ENCODE peak calls at places on chromosomes 12 and 14, in five cellular contexts. One of them, this sample, is unnamed.

GRCh38 chr14:91219505-91220389 is 24.8 kb downstream of the GPR68 start:
- DNase-seq in MCF 10A: no peak
- DNase-seq in NCI-H2029 treated with DMSO at 0.1 percent for 48 hours: no peak
- DNase-seq in astrocyte of the spinal cord: no peak
- DNase-seq in effector CD8-positive, alpha-beta T cell: no peak
- DNase-seq in this sample: no peak

GRCh38 chr14:89614009-89614691 is 197.1 kb upstream of the FOXN3 start:
- DNase-seq in MCF 10A: no peak
- DNase-seq in NCI-H2029 treated with DMSO at 0.1 percent for 48 hours: no peak
- DNase-seq in astrocyte of the spinal cord: no peak
- DNase-seq in effector CD8-positive, alpha-beta T cell: no peak
- DNase-seq in this sample: no peak

GRCh38 chr14:64763801-64764511 is 59.7 kb downstream of the PLEKHG3 start:
- DNase-seq in MCF 10A: peak; percentile 19
- DNase-seq in NCI-H2029 treated with DMSO at 0.1 percent for 48 hours: no peak
- DNase-seq in astrocyte of the spinal cord: peak; percentile 41
- DNase-seq in effector CD8-positive, alpha-beta T cell: no peak
- DNase-seq in this sample: no peak

GRCh38 chr12:28874758-28875157 is 274.3 kb upstream of the FAR2 start:
- DNase-seq in MCF 10A: no peak
- DNase-seq in NCI-H2029 treated with DMSO at 0.1 percent for 48 hours: no peak
- DNase-seq in astrocyte of the spinal cord: no peak
- DNase-seq in effector CD8-positive, alpha-beta T cell: no peak
- DNase-seq in this sample: no peak

GRCh38 chr12:105761075-105761474 is 377.7 kb downstream of the NUAK1 start:
- DNase-seq in MCF 10A: peak; percentile 42
- DNase-seq in NCI-H2029 treated with DMSO at 0.1 percent for 48 hours: no peak
- DNase-seq in astrocyte of the spinal cord: peak; percentile 31
- DNase-seq in effector CD8-positive, alpha-beta T cell: no peak
- DNase-seq in this sample: peak; percentile 8

GRCh38 chr12:2877959-2878732 is 1.1 kb downstream of the RHNO1 start:
- DNase-seq in MCF 10A: peak; percentile 36
- DNase-seq in NCI-H2029 treated with DMSO at 0.1 percent for 48 hours: peak; percentile 97
- DNase-seq in astrocyte of the spinal cord: peak; percentile 25
- DNase-seq in effector CD8-positive, alpha-beta T cell: no peak
- DNase-seq in this sample: peak; percentile 88

GRCh38 chr12:116982721-116983502 is 72.2 kb downstream of the FBXW8 start:
- DNase-seq in MCF 10A: no peak
- DNase-seq in NCI-H2029 treated with DMSO at 0.1 percent for 48 hours: no peak
- DNase-seq in astrocyte of the spinal cord: peak; percentile 66
- DNase-seq in effector CD8-positive, alpha-beta T cell: no peak
- DNase-seq in this sample: no peak

GRCh38 chr12:7259060-7259459 is 44.8 kb upstream of the ACSM4 start:
- DNase-seq in MCF 10A: peak; percentile 18
- DNase-seq in NCI-H2029 treated with DMSO at 0.1 percent for 48 hours: no peak
- DNase-seq in astrocyte of the spinal cord: no peak
- DNase-seq in effector CD8-positive, alpha-beta T cell: no peak
- DNase-seq in this sample: no peak

This sample was measured in DMS153.